ENCODE peak calls at places on chromosomes 5 and 9, in five cellular contexts. One of them, this sample, is unnamed.

GRCh38 chr5:133827001-133827400 is 141.4 kb downstream of the C5orf15 start:
- DNase-seq in AG10803: no peak
- DNase-seq in GM03348: no peak
- DNase-seq in stromal cell of bone marrow: no peak
- DNase-seq in activated naive CD4-positive, alpha-beta T cell treated with Interleukin-2 at 50 U/mL for 16 hours: no peak
- DNase-seq in this sample: no peak

GRCh38 chr5:65017636-65018035 is 248.9 kb downstream of the CWC27 start:
- DNase-seq in AG10803: no peak
- DNase-seq in GM03348: no peak
- DNase-seq in stromal cell of bone marrow: no peak
- DNase-seq in activated naive CD4-positive, alpha-beta T cell treated with Interleukin-2 at 50 U/mL for 16 hours: no peak
- DNase-seq in this sample: no peak

GRCh38 chr5:90565491-90565890 is 6.9 kb downstream of the ADGRV1 start:
- DNase-seq in AG10803: no peak
- DNase-seq in GM03348: no peak
- DNase-seq in stromal cell of bone marrow: no peak
- DNase-seq in activated naive CD4-positive, alpha-beta T cell treated with Interleukin-2 at 50 U/mL for 16 hours: no peak
- DNase-seq in this sample: no peak

GRCh38 chr9:85213650-85214607 is 527.8 kb downstream of the AGTPBP1 start:
- DNase-seq in AG10803: no peak
- DNase-seq in GM03348: no peak
- DNase-seq in stromal cell of bone marrow: no peak
- DNase-seq in activated naive CD4-positive, alpha-beta T cell treated with Interleukin-2 at 50 U/mL for 16 hours: no peak
- DNase-seq in this sample: no peak

GRCh38 chr5:16784088-16784487 is 152.0 kb downstream of the MYO10 start:
- DNase-seq in AG10803: peak; percentile 76
- DNase-seq in GM03348: peak; percentile 55
- DNase-seq in stromal cell of bone marrow: peak; percentile 67
- DNase-seq in activated naive CD4-positive, alpha-beta T cell treated with Interleukin-2 at 50 U/mL for 16 hours: no peak
- DNase-seq in this sample: peak; percentile 82

GRCh38 chr5:64838376-64838775 is 69.6 kb downstream of the CWC27 start:
- DNase-seq in AG10803: no peak
- DNase-seq in GM03348: peak; percentile 3
- DNase-seq in stromal cell of bone marrow: no peak
- DNase-seq in activated naive CD4-positive, alpha-beta T cell treated with Interleukin-2 at 50 U/mL for 16 hours: no peak
- DNase-seq in this sample: no peak

GRCh38 chr5:167167191-167167590 is 1124.3 kb upstream of the WWC1 start:
- DNase-seq in AG10803: no peak
- DNase-seq in GM03348: no peak
- DNase-seq in stromal cell of bone marrow: no peak
- DNase-seq in activated naive CD4-positive, alpha-beta T cell treated with Interleukin-2 at 50 U/mL for 16 hours: no peak
- DNase-seq in this sample: no peak

GRCh38 chr5:72486371-72486770 is 20.8 kb downstream of the ZNF366 start:
- DNase-seq in AG10803: peak; percentile 94
- DNase-seq in GM03348: peak; percentile 72
- DNase-seq in stromal cell of bone marrow: peak; percentile 28
- DNase-seq in activated naive CD4-positive, alpha-beta T cell treated with Interleukin-2 at 50 U/mL for 16 hours: no peak
- DNase-seq in this sample: peak; percentile 59

GRCh38 chr5:172568308-172568923 is 72.6 kb upstream of the NEURL1B start:
- DNase-seq in AG10803: no peak
- DNase-seq in GM03348: no peak
- DNase-seq in stromal cell of bone marrow: no peak
- DNase-seq in activated naive CD4-positive, alpha-beta T cell treated with Interleukin-2 at 50 U/mL for 16 hours: no peak
- DNase-seq in this sample: no peak

GRCh38 chr9:134299883-134300282 is 26.4 kb upstream of the RXRA start:
- DNase-seq in AG10803: no peak
- DNase-seq in GM03348: no peak
- DNase-seq in stromal cell of bone marrow: no peak
- DNase-seq in activated naive CD4-positive, alpha-beta T cell treated with Interleukin-2 at 50 U/mL for 16 hours: no peak
- DNase-seq in this sample: no peak

GRCh38 chr5:65462139-65462705 is 19.5 kb downstream of the ADAMTS6 start:
- DNase-seq in AG10803: no peak
- DNase-seq in GM03348: no peak
- DNase-seq in stromal cell of bone marrow: no peak
- DNase-seq in activated naive CD4-positive, alpha-beta T cell treated with Interleukin-2 at 50 U/mL for 16 hours: no peak
- DNase-seq in this sample: no peak

GRCh38 chr5:178577944-178578343 is 12.2 kb downstream of the COL23A1 start:
- DNase-seq in AG10803: no peak
- DNase-seq in GM03348: no peak
- DNase-seq in stromal cell of bone marrow: no peak
- DNase-seq in activated naive CD4-positive, alpha-beta T cell treated with Interleukin-2 at 50 U/mL for 16 hours: no peak
- DNase-seq in this sample: no peak

GRCh38 chr9:91185193-91185886 is 176.4 kb downstream of the AUH start:
- DNase-seq in AG10803: no peak
- DNase-seq in GM03348: no peak
- DNase-seq in stromal cell of bone marrow: no peak
- DNase-seq in activated naive CD4-positive, alpha-beta T cell treated with Interleukin-2 at 50 U/mL for 16 hours: no peak
- DNase-seq in this sample: no peak

GRCh38 chr5:176639981-176640380 is 7.3 kb upstream of the TSPAN17 start:
- DNase-seq in AG10803: peak; percentile 80
- DNase-seq in GM03348: peak; percentile 59
- DNase-seq in stromal cell of bone marrow: peak; percentile 48
- DNase-seq in activated naive CD4-positive, alpha-beta T cell treated with Interleukin-2 at 50 U/mL for 16 hours: no peak
- DNase-seq in this sample: peak; percentile 61

GRCh38 chr9:105065119-105066088 is 137.4 kb upstream of the ABCA1 start:
- DNase-seq in AG10803: no peak
- DNase-seq in GM03348: no peak
- DNase-seq in stromal cell of bone marrow: no peak
- DNase-seq in activated naive CD4-positive, alpha-beta T cell treated with Interleukin-2 at 50 U/mL for 16 hours: no peak
- DNase-seq in this sample: no peak

GRCh38 chr5:120564013-120564412 is 99.9 kb downstream of the PRR16 start:
- DNase-seq in AG10803: no peak
- DNase-seq in GM03348: no peak
- DNase-seq in stromal cell of bone marrow: no peak
- DNase-seq in activated naive CD4-positive, alpha-beta T cell treated with Interleukin-2 at 50 U/mL for 16 hours: no peak
- DNase-seq in this sample: no peak

GRCh38 chr5:43627028-43627427 is 24.0 kb downstream of the NNT start:
- DNase-seq in AG10803: peak; percentile 63
- DNase-seq in GM03348: peak; percentile 54
- DNase-seq in stromal cell of bone marrow: peak; percentile 57
- DNase-seq in activated naive CD4-positive, alpha-beta T cell treated with Interleukin-2 at 50 U/mL for 16 hours: no peak
- DNase-seq in this sample: peak; percentile 64

GRCh38 chr9:125987420-125987819 is 240.2 kb downstream of the PBX3 start:
- DNase-seq in AG10803: no peak
- DNase-seq in GM03348: no peak
- DNase-seq in stromal cell of bone marrow: no peak
- DNase-seq in activated naive CD4-positive, alpha-beta T cell treated with Interleukin-2 at 50 U/mL for 16 hours: no peak
- DNase-seq in this sample: no peak

This sample was measured in AG08395.